ENCODE peak calls at places on chromosomes 2 and 18, in seven cellular contexts. J is activated T-helper 9 cell treated with anti-CD3 and anti-CD28 coated beads, Interleukin-2, amount 50 U/mL, for 16 hours; S is right cardiac atrium; H is naive thymus-derived CD4-positive, alpha-beta T cell; M is D721Med; K is B cell; B is foreskin melanocyte. C is an unnamed sample.

GRCh38 chr2:71474116-71474743 is 20.9 kb downstream of the DYSF start:
- DNase-seq in K (no peak), B (no peak), S (no peak), J (no peak), H (no peak), M (no peak), C (no peak)

GRCh38 chr18:54392621-54393023 is 34.9 kb downstream of the C18orf54 start:
- DNase-seq in M (peak), B (peak), H (peak), S (no peak), K (no peak), J (no peak), C (peak)

GRCh38 chr2:152444448-152444847 is 109.5 kb downstream of the FMNL2 start:
- DNase-seq in J (no peak), M (no peak), B (peak), S (no peak), H (no peak), K (no peak), C (no peak)

GRCh38 chr18:55863876-55864275 is 275.9 kb upstream of the TCF4 start:
- DNase-seq in S (no peak), H (no peak), K (no peak), M (no peak), J (no peak), B (peak), C (no peak)

GRCh38 chr2:43542285-43542933 is 53.4 kb downstream of the THADA start:
- DNase-seq in H (peak), B (no peak), J (no peak), K (no peak), M (no peak), S (no peak), C (peak)

GRCh38 chr2:21422050-21422449 is 298.3 kb downstream of the TDRD15 start:
- DNase-seq in H (no peak), J (no peak), K (no peak), S (no peak), B (peak), M (peak), C (no peak)

GRCh38 chr2:30301551-30301950 is 70.2 kb downstream of the LBH start:
- DNase-seq in M (no peak), K (no peak), B (no peak), S (no peak), J (no peak), H (no peak), C (no peak)

GRCh38 chr2:194822657-194823056 is 834.4 kb upstream of the SLC39A10 start:
- DNase-seq in H (no peak), S (no peak), M (no peak), K (no peak), J (no peak), B (no peak), C (no peak)

GRCh38 chr18:22432672-22433137 is 15.0 kb upstream of the CTAGE1 start:
- DNase-seq in K (no peak), M (no peak), H (no peak), J (no peak), S (peak), B (no peak), C (no peak)

GRCh38 chr2:47486858-47487497 is 84.0 kb downstream of the MSH2 start:
- DNase-seq in K (no peak), M (no peak), H (no peak), J (no peak), S (no peak), B (no peak), C (no peak)

GRCh38 chr2:186884585-186884984 is 35.6 kb upstream of the ZSWIM2 start:
- DNase-seq in J (no peak), B (no peak), K (no peak), M (no peak), H (no peak), S (no peak), C (no peak)

GRCh38 chr2:190432567-190433231 is 24.5 kb downstream of the MFSD6 start:
- DNase-seq in S (no peak), M (no peak), J (no peak), H (no peak), B (no peak), K (no peak), C (no peak)

GRCh38 chr2:240572141-240573031 is 4.1 kb downstream of the RNPEPL1 start:
- DNase-seq in H (no peak), K (no peak), M (no peak), B (no peak), S (peak), J (no peak), C (no peak)

GRCh38 chr2:160293401-160293911 is 93.4 kb upstream of the ITGB6 start:
- DNase-seq in H (no peak), J (no peak), M (no peak), B (peak), S (no peak), K (no peak), C (no peak)

GRCh38 chr2:69997296-69998184 is 36.1 kb upstream of the ASPRV1 start:
- DNase-seq in H (no peak), S (no peak), J (no peak), B (no peak), M (no peak), K (no peak), C (no peak)

GRCh38 chr2:675051-675450 is 2.2 kb downstream of the TMEM18 start:
- DNase-seq in M (no peak), H (no peak), S (no peak), J (no peak), K (no peak), B (no peak), C (no peak)

GRCh38 chr18:24678626-24679025 is 218.2 kb downstream of the HRH4 start:
- DNase-seq in S (no peak), H (no peak), J (no peak), B (no peak), K (no peak), M (no peak), C (no peak)

GRCh38 chr2:48315847-48316194 is 214.1 kb upstream of the STON1 start:
- DNase-seq in J (peak), K (peak), M (no peak), H (peak), B (no peak), S (no peak), C (no peak)

GRCh38 chr18:8081872-8082553 is 514.9 kb downstream of the PTPRM start:
- DNase-seq in S (no peak), B (no peak), H (no peak), M (no peak), J (no peak), K (no peak), C (no peak)

GRCh38 chr2:104862061-104862941 is 8.4 kb downstream of the POU3F3 start:
- DNase-seq in J (no peak), M (no peak), S (no peak), K (no peak), B (no peak), H (no peak), C (no peak)

GRCh38 chr2:159286709-159287441 is 372 bp upstream of the WDSUB1 start:
- DNase-seq in B (peak), M (peak), J (peak), K (peak), S (peak), H (peak), C (peak)